ENCODE peak calls at places on chromosomes 12 and 14, in five cellular contexts. I, C, A, R and G are unnamed samples.

GRCh38 chr14:103527408-103528157 is 1.4 kb upstream of the TRMT61A start:
- DNase-seq in C (no peak), I (no peak), R (peak), A (no peak), G (no peak)

GRCh38 chr12:91777268-91777997 is 368.2 kb downstream of the BTG1 start:
- DNase-seq in I (no peak), C (no peak), A (no peak), R (no peak), G (no peak)

GRCh38 chr14:101564444-101564776 is 3.1 kb downstream of the DIO3 start:
- DNase-seq in R (no peak), C (no peak), A (no peak), I (no peak), G (no peak)

GRCh38 chr12:6866920-6867406 is 368 bp upstream of the TPI1 start:
- DNase-seq in R (no peak), A (peak), C (no peak), I (no peak), G (no peak)

GRCh38 chr14:62097072-62097471 is 334.9 kb downstream of the SNAPC1 start:
- DNase-seq in C (no peak), I (no peak), R (no peak), A (no peak), G (no peak)

GRCh38 chr12:103586132-103586531 is 941 bp upstream of the STAB2 start:
- DNase-seq in C (no peak), A (no peak), I (no peak), R (no peak), G (no peak)

GRCh38 chr12:68279227-68280054 is 26.0 kb upstream of the IL22 start:
- DNase-seq in C (no peak), A (peak), R (no peak), I (no peak), G (no peak)

GRCh38 chr14:94771191-94771905 is 1.4 kb upstream of the GSC start:
- DNase-seq in R (no peak), A (no peak), C (no peak), I (no peak), G (no peak)

GRCh38 chr14:32932302-32932920 is 6.3 kb upstream of the NPAS3 start:
- DNase-seq in A (no peak), C (no peak), R (no peak), I (no peak), G (no peak)

GRCh38 chr14:92582706-92583452 is 69.3 kb downstream of the RIN3 start:
- DNase-seq in I (no peak), A (no peak), R (no peak), C (no peak), G (peak)

GRCh38 chr14:81303258-81303935 is 82.6 kb upstream of the GTF2A1 start:
- DNase-seq in R (no peak), I (peak), A (no peak), C (no peak), G (no peak)

GRCh38 chr14:42961509-42961908 is 1354.8 kb downstream of the LRFN5 start:
- DNase-seq in C (no peak), I (no peak), R (no peak), A (no peak), G (no peak)

GRCh38 chr12:6343518-6343917 is 1.6 kb upstream of the TNFRSF1A start:
- DNase-seq in A (no peak), I (no peak), R (no peak), C (no peak), G (no peak)

GRCh38 chr14:76346391-76347160 is 29.4 kb upstream of the ESRRB start:
- DNase-seq in C (no peak), A (no peak), I (no peak), R (no peak), G (no peak)

GRCh38 chr14:31326111-31326510 is 94.2 kb downstream of the HEATR5A start:
- DNase-seq in A (no peak), I (peak), C (peak), R (no peak), G (peak)

GRCh38 chr14:21880918-21881317 is 207.3 kb upstream of the OR4E1 start:
- DNase-seq in I (no peak), R (no peak), C (no peak), A (no peak), G (no peak)

GRCh38 chr12:99680276-99680675 is 32.7 kb downstream of the GARIN6 start:
- DNase-seq in I (no peak), R (no peak), C (no peak), A (no peak), G (no peak)

GRCh38 chr14:65938738-65939137 is 526.2 kb downstream of the FUT8 start:
- DNase-seq in A (no peak), R (no peak), C (no peak), I (no peak), G (no peak)

GRCh38 chr14:61226015-61226654 is 55.0 kb downstream of the TMEM30B start:
- DNase-seq in A (no peak), C (no peak), I (no peak), R (no peak), G (no peak)

GRCh38 chr14:94174622-94175402 is 690 bp downstream of the PPP4R4 start:
- DNase-seq in I (no peak), C (no peak), R (no peak), A (no peak), G (no peak)

GRCh38 chr14:104190396-104191000 is 52.1 kb downstream of the KIF26A start:
- DNase-seq in A (no peak), R (no peak), C (no peak), I (no peak), G (no peak)

GRCh38 chr14:70391493-70392391 is 25.1 kb downstream of the SYNJ2BP start:
- DNase-seq in A (no peak), C (no peak), I (no peak), R (no peak), G (no peak)

GRCh38 chr14:64688801-64689200 is 15.4 kb upstream of the PLEKHG3 start:
- DNase-seq in I (no peak), A (no peak), R (no peak), C (no peak), G (peak)

GRCh38 chr14:102914474-102915291 is 7.8 kb upstream of the AMN start:
- DNase-seq in A (no peak), C (no peak), R (no peak), I (no peak), G (no peak)

GRCh38 chr12:58190624-58191023 is 249.3 kb downstream of the ATP23 start:
- DNase-seq in C (no peak), R (no peak), A (no peak), I (no peak), G (no peak)

GRCh38 chr14:64363265-64363840 is 24.8 kb upstream of the MTHFD1 start:
- DNase-seq in A (no peak), R (no peak), I (no peak), C (no peak), G (no peak)

GRCh38 chr14:101601603-101602465 is 40.5 kb downstream of the DIO3 start:
- DNase-seq in I (peak), R (no peak), C (no peak), A (no peak), G (no peak)

GRCh38 chr12:48618541-48618940 is 48.7 kb upstream of the LALBA start:
- DNase-seq in R (peak), A (peak), I (peak), C (peak), G (peak)

GRCh38 chr12:46242569-46242968 is 26.3 kb downstream of the SLC38A1 start:
- DNase-seq in A (no peak), R (no peak), I (no peak), C (no peak), G (no peak)

GRCh38 chr12:4031703-4032291 is 158.6 kb upstream of the PARP11 start:
- DNase-seq in A (no peak), C (no peak), R (no peak), I (no peak), G (no peak)

GRCh38 chr14:106489112-106489881 is 962.9 kb downstream of the TMEM121 start:
- DNase-seq in I (no peak), C (no peak), A (no peak), R (no peak), G (no peak)

GRCh38 chr14:74507085-74507484 is 13.5 kb downstream of the ISCA2 start:
- DNase-seq in R (no peak), I (no peak), C (no peak), A (no peak), G (no peak)

GRCh38 chr14:54117401-54117800 is 160.8 kb upstream of the BMP4 start:
- DNase-seq in R (no peak), I (no peak), A (peak), C (no peak), G (no peak)

GRCh38 chr14:102500190-102500661 is 9.3 kb downstream of the ANKRD9 start:
- DNase-seq in I (no peak), R (no peak), A (no peak), C (peak), G (no peak)